ENCODE peak calls at places on chromosomes 2 and 18, in nine cellular contexts. Y is lower lobe of right lung; Z is CD4-positive, alpha-beta T cell; O is heart right ventricle; T is epithelial cell of esophagus; R is RWPE2; P is cardiac fibroblast; H is RWPE1; E is MCF 10A. J is an unnamed sample.

GRCh38 chr2:46174559-46175170 is 122.5 kb upstream of the EPAS1 start:
- DNase-seq in H (no peak), E (no peak), P (no peak), T (no peak), O (no peak), R (no peak), Z (no peak), Y (no peak), J (peak)

GRCh38 chr2:47720559-47720958 is 62.4 kb upstream of the MSH6 start:
- DNase-seq in Y (no peak), H (no peak), T (no peak), P (no peak), E (no peak), R (no peak), Z (no peak), O (no peak), J (no peak)

GRCh38 chr2:241851325-241852115 is 7.2 kb downstream of the PDCD1 start:
- DNase-seq in H (no peak), T (no peak), Y (no peak), O (no peak), R (no peak), P (no peak), E (no peak), Z (no peak), J (no peak)

GRCh38 chr2:88003074-88003755 is 13.1 kb downstream of the RNU2-63P start:
- DNase-seq in E (no peak), P (peak), R (no peak), Y (no peak), T (no peak), H (no peak), O (peak), Z (no peak), J (no peak)

GRCh38 chr2:144801325-144801724 is 281.4 kb upstream of the ZEB2 start:
- DNase-seq in E (no peak), T (no peak), H (no peak), O (no peak), Y (no peak), R (no peak), Z (no peak), P (peak), J (no peak)

GRCh38 chr2:88737385-88737784 is 45.9 kb downstream of the RPIA start:
- DNase-seq in E (no peak), O (no peak), P (peak), Z (no peak), H (no peak), Y (no peak), R (no peak), T (peak), J (no peak)

GRCh38 chr2:164061129-164061746 is 325.4 kb upstream of the FIGN start:
- DNase-seq in R (no peak), Z (no peak), O (no peak), E (peak), H (peak), Y (no peak), P (peak), T (peak), J (no peak)

GRCh38 chr2:121529439-121530209 is 1.1 kb upstream of the RNU4ATAC start:
- DNase-seq in Z (no peak), O (no peak), T (peak), P (peak), H (peak), R (no peak), E (peak), Y (peak), J (peak)

GRCh38 chr2:229875549-229875948 is 46.3 kb downstream of the TRIP12 start:
- DNase-seq in O (no peak), Z (no peak), R (no peak), E (no peak), T (peak), Y (no peak), P (no peak), H (no peak), J (no peak)

GRCh38 chr2:24919977-24920812 is at the start of gene ADCY3:
- DNase-seq in H (peak), Y (peak), R (no peak), P (no peak), E (peak), T (peak), O (peak), Z (peak), J (peak)

GRCh38 chr2:16664052-16664731 is 1.4 kb downstream of the CYRIA start:
- DNase-seq in Y (peak), O (peak), R (no peak), T (peak), E (no peak), P (peak), Z (no peak), H (no peak), J (peak)

GRCh38 chr2:225282858-225283693 is 116.4 kb upstream of the NYAP2 start:
- DNase-seq in Y (no peak), E (peak), Z (no peak), P (peak), O (no peak), H (peak), T (peak), R (no peak), J (no peak)

GRCh38 chr2:154700142-154700541 is 1.6 kb downstream of the KCNJ3 start:
- DNase-seq in H (no peak), Z (no peak), O (no peak), P (no peak), R (no peak), E (no peak), T (no peak), Y (no peak), J (no peak)

GRCh38 chr2:15159751-15160177 is 401.4 kb downstream of the NBAS start:
- DNase-seq in T (peak), Y (no peak), O (no peak), R (no peak), Z (no peak), E (peak), H (no peak), P (peak), J (no peak)

GRCh38 chr2:1833726-1834125 is 89.4 kb upstream of the PXDN start:
- DNase-seq in R (no peak), Z (no peak), H (no peak), O (no peak), P (no peak), T (no peak), E (no peak), Y (no peak), J (no peak)

DNA sequence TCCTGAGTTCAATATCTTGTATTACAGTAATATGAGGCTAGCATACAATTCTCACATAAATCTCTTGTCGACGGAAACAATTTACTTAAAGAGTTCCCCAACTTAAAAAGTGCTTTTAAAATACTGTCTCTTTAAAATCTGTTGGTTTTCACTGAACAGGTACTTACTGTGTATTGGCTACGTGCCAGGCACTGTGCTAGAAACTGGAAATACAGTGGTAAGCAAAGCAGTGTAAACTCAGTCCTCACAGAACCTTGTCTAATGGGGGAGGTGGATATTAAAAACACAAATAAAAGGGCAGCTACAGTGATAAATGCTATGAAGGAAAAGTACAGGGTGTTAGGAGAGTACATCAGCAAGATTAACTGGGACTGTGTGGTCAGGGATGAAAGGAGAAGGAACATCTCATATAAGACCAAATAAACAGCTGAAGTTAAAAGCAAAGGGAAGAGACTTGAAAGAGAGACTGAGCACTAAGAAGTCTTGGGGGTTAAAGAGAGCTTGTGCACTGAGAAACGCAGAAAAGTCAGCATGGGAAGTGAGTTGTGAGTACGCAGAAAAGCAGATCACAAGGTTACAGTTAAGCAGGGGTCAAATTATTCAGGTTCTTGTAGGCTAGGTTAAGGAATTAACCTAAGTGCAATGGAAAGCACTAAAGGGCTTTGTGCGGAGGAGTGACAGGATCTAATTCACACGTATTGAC is 52.5 kb downstream of the USP40 start:
- DNase-seq in O (no peak), T (no peak), H (no peak), E (no peak), P (no peak), R (no peak), Z (no peak), Y (no peak), J (no peak)
- TF ChIP-seq CTCF in O (no peak), T (no peak), H (no peak), E (no peak), P (no peak), R (no peak), Z (no peak), Y (no peak), J (no peak)

GRCh38 chr2:226354434-226354833 is 445.2 kb downstream of the IRS1 start:
- DNase-seq in P (peak), O (no peak), E (peak), Z (no peak), H (no peak), Y (no peak), T (peak), R (no peak), J (no peak)
- TF ChIP-seq CTCF in P (no peak), O (no peak), E (no peak), Z (no peak), H (no peak), Y (no peak), T (no peak), R (no peak), J (no peak)

GRCh38 chr2:21165350-21165749 is 41.6 kb downstream of the TDRD15 start:
- DNase-seq in Y (no peak), H (no peak), E (no peak), R (no peak), Z (no peak), T (peak), P (peak), O (no peak), J (no peak)
- TF ChIP-seq CTCF in Y (peak), H (peak), E (peak), R (peak), Z (no peak), T (no peak), P (peak), O (no peak), J (peak)

GRCh38 chr18:76643996-76644395 is 149.0 kb upstream of the ZNF516 start:
- DNase-seq in O (no peak), H (no peak), Y (no peak), Z (no peak), P (no peak), T (peak), E (no peak), R (no peak), J (no peak)
- TF ChIP-seq CTCF in O (no peak), H (no peak), Y (no peak), Z (no peak), P (no peak), T (no peak), E (no peak), R (no peak), J (no peak)

DNA sequence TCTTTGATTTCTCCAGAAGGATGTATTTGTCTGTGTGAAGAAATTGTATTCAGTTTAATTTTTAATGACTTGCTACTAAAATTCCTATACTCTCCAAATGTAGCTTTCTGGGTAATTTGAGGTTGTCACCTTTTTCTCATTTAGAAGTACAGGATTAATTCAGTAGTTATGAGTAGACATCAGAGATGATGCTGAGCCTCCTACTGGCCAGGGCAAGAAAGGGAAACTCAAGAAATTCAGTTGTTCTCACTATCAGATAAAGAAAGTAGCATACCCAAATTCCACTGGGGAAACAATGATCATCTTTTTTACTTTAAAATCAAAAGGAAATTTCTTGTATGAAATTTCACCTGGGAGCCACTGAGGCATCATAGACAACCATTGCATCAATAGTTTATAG is 199.4 kb downstream of the SATB2 start:
- DNase-seq in O (no peak), H (no peak), T (no peak), R (no peak), Y (no peak), Z (no peak), P (peak), E (peak), J (no peak)
- TF ChIP-seq CTCF in O (no peak), H (no peak), T (peak), R (peak), Y (no peak), Z (no peak), P (peak), E (no peak), J (no peak)

J was measured in kidney.